ENCODE peak calls at places on chromosomes 16 and 17, in four cellular contexts. One of them, this sample, is unnamed.

GRCh38 chr16:10040136-10041080 is 141.8 kb downstream of the GRIN2A start:
- DNase-seq in colonic mucosa: no peak
- DNase-seq in Panc1: no peak
- DNase-seq in ascending aorta: no peak
- DNase-seq in this sample: no peak

GRCh38 chr17:48552453-48553189 is 7.7 kb upstream of the HOXB2 start:
- DNase-seq in colonic mucosa: no peak
- DNase-seq in Panc1: no peak
- DNase-seq in ascending aorta: no peak
- DNase-seq in this sample: no peak

GRCh38 chr17:78653382-78653781 is 76.2 kb upstream of the DNAH17 start:
- DNase-seq in colonic mucosa: no peak
- DNase-seq in Panc1: no peak
- DNase-seq in ascending aorta: no peak
- DNase-seq in this sample: no peak

GRCh38 chr17:68865584-68865983 is 89.6 kb downstream of the ABCA8 start:
- DNase-seq in colonic mucosa: no peak
- DNase-seq in Panc1: no peak
- DNase-seq in ascending aorta: no peak
- DNase-seq in this sample: no peak

GRCh38 chr16:673399-673991 is 2.0 kb upstream of the RHBDL1 start:
- DNase-seq in colonic mucosa: no peak
- DNase-seq in Panc1: no peak
- DNase-seq in ascending aorta: no peak
- DNase-seq in this sample: no peak

GRCh38 chr16:85004587-85005205 is 6.6 kb downstream of the ZDHHC7 start:
- DNase-seq in colonic mucosa: no peak
- DNase-seq in Panc1: no peak
- DNase-seq in ascending aorta: peak
- DNase-seq in this sample: no peak

GRCh38 chr16:4443986-4444385 is 18.3 kb downstream of the DNAJA3 start:
- DNase-seq in colonic mucosa: no peak
- DNase-seq in Panc1: no peak
- DNase-seq in ascending aorta: no peak
- DNase-seq in this sample: no peak

GRCh38 chr16:30570621-30571443 is 682 bp downstream of the ZNF688 start:
- DNase-seq in colonic mucosa: no peak
- DNase-seq in Panc1: no peak
- DNase-seq in ascending aorta: no peak
- DNase-seq in this sample: no peak

GRCh38 chr16:85271198-85271597 is 158.9 kb upstream of the CIBAR2 start:
- DNase-seq in colonic mucosa: no peak
- DNase-seq in Panc1: no peak
- DNase-seq in ascending aorta: no peak
- DNase-seq in this sample: no peak

GRCh38 chr16:9091867-9092281 is 430 bp downstream of the HAPSTR1 start:
- DNase-seq in colonic mucosa: peak
- DNase-seq in Panc1: no peak
- DNase-seq in ascending aorta: peak
- DNase-seq in this sample: peak

GRCh38 chr17:13287226-13287625 is 269.4 kb upstream of the ELAC2 start:
- DNase-seq in colonic mucosa: no peak
- DNase-seq in Panc1: no peak
- DNase-seq in ascending aorta: no peak
- DNase-seq in this sample: no peak

GRCh38 chr17:68302066-68302564 is 10.8 kb downstream of the ARSG start:
- DNase-seq in colonic mucosa: no peak
- DNase-seq in Panc1: no peak
- DNase-seq in ascending aorta: no peak
- DNase-seq in this sample: no peak

GRCh38 chr16:3150346-3151218 is 15.8 kb downstream of the ZNF213 start:
- DNase-seq in colonic mucosa: peak
- DNase-seq in Panc1: peak
- DNase-seq in ascending aorta: peak
- DNase-seq in this sample: peak

GRCh38 chr16:57301126-57301817 is 16.8 kb upstream of the PLLP start:
- DNase-seq in colonic mucosa: peak
- DNase-seq in Panc1: no peak
- DNase-seq in ascending aorta: peak
- DNase-seq in this sample: no peak

GRCh38 chr16:82761858-82762257 is 135.1 kb downstream of the CDH13 start:
- DNase-seq in colonic mucosa: no peak
- DNase-seq in Panc1: no peak
- DNase-seq in ascending aorta: no peak
- DNase-seq in this sample: no peak

GRCh38 chr17:43155666-43156065 is 15.3 kb upstream of the NBR1 start:
- DNase-seq in colonic mucosa: no peak
- DNase-seq in Panc1: no peak
- DNase-seq in ascending aorta: no peak
- DNase-seq in this sample: no peak

GRCh38 chr16:62041401-62041800 is 5.2 kb upstream of the CDH8 start:
- DNase-seq in colonic mucosa: no peak
- DNase-seq in Panc1: no peak
- DNase-seq in ascending aorta: no peak
- DNase-seq in this sample: no peak

GRCh38 chr17:38418069-38418692 is 10.1 kb upstream of the ARHGAP23 start:
- DNase-seq in colonic mucosa: no peak
- DNase-seq in Panc1: no peak
- DNase-seq in ascending aorta: no peak
- DNase-seq in this sample: no peak

GRCh38 chr17:70521821-70522256 is 352.5 kb downstream of the KCNJ2 start:
- DNase-seq in colonic mucosa: peak
- DNase-seq in Panc1: no peak
- DNase-seq in ascending aorta: no peak
- DNase-seq in this sample: peak

GRCh38 chr17:72424505-72425117 is 303.8 kb downstream of the SOX9 start:
- DNase-seq in colonic mucosa: no peak
- DNase-seq in Panc1: no peak
- DNase-seq in ascending aorta: no peak
- DNase-seq in this sample: no peak

GRCh38 chr17:79836952-79837887 is 2.0 kb downstream of the CBX4 start:
- DNase-seq in colonic mucosa: peak
- DNase-seq in Panc1: no peak
- DNase-seq in ascending aorta: no peak
- DNase-seq in this sample: peak
- H3K27ac ChIP-seq in colonic mucosa: peak
- H3K27ac ChIP-seq in Panc1: peak
- H3K27ac ChIP-seq in ascending aorta: no peak
- H3K27ac ChIP-seq in this sample: peak

GRCh38 chr16:17159616-17160015 is 311.1 kb downstream of the XYLT1 start:
- DNase-seq in colonic mucosa: no peak
- DNase-seq in Panc1: no peak
- DNase-seq in ascending aorta: no peak
- DNase-seq in this sample: no peak

GRCh38 chr16:17166095-17166494 is 304.7 kb downstream of the XYLT1 start:
- DNase-seq in colonic mucosa: no peak
- DNase-seq in Panc1: no peak
- DNase-seq in ascending aorta: no peak
- DNase-seq in this sample: no peak

GRCh38 chr16:17161034-17161433 is 309.7 kb downstream of the XYLT1 start:
- DNase-seq in colonic mucosa: no peak
- DNase-seq in Panc1: no peak
- DNase-seq in ascending aorta: no peak
- DNase-seq in this sample: no peak

GRCh38 chr16:17160285-17160854 is 310.4 kb downstream of the XYLT1 start:
- DNase-seq in colonic mucosa: no peak
- DNase-seq in Panc1: no peak
- DNase-seq in ascending aorta: no peak
- DNase-seq in this sample: no peak

DNA sequence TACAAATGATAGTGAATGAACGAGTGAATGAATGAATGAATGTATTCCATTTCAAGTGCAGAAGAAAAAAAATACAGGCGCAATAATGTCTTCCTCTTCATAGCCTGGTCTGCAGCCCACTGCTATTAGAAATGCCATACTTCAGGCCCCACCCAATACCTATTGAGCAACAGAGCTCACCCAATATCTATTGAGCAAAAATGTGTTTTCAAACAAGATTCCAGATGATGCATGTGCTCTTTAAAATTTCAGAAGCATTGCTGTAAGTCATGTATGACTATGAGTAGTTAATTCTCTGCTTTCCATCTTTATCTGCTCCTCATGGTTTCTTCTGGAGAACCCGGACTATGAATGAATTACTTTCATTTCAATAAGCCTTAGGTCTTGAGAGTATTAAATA is 308.2 kb downstream of the XYLT1 start:
- DNase-seq in colonic mucosa: no peak
- DNase-seq in Panc1: no peak
- DNase-seq in ascending aorta: no peak
- DNase-seq in this sample: no peak
- H3K27ac ChIP-seq in colonic mucosa: no peak
- H3K27ac ChIP-seq in Panc1: no peak
- H3K27ac ChIP-seq in ascending aorta: no peak
- H3K27ac ChIP-seq in this sample: no peak

DNA sequence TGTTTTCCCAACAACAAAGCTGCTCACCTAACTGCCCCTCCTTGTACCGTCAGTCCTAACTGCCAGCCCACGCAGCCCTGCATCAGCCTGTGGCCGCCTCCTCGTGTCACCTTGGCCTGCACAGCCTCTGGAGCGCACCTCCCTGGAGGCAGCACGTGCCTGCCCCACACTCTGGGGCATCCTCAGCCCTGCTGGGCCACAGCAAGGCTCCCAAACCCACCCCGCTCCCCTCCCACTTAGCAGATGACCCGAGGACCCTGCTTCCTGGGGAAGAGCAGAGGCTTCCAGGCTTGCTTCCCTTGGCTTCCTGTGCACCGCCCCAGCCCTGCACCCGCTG is 114.8 kb downstream of the MGAT5B start:
- DNase-seq in colonic mucosa: no peak
- DNase-seq in Panc1: no peak
- DNase-seq in ascending aorta: no peak
- DNase-seq in this sample: no peak
- H3K27ac ChIP-seq in colonic mucosa: no peak
- H3K27ac ChIP-seq in Panc1: no peak
- H3K27ac ChIP-seq in ascending aorta: no peak
- H3K27ac ChIP-seq in this sample: no peak

DNA sequence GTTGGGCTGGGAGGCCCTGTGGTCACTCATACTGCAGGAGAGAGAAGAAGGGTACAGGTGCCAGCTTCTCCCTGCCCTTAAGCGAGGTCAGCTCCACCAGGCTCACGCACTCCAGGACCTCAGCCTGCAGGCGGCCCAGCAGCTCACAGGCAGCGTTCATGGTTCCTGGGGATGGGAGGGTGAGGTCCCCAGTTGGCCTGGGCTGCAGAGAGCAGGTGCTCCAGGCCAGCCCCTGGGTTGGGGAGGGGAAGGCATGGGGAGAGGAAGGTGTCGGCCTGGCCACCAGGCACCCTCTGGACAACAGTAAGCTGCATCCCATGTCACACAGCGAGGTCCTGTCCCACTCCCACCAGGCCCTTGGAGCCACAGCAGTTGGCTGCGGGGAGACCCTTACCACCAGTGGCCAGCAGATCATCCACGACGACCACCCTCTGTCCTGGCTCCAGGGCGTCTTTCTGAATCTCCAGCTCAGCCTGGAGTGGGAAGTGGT is 2.0 kb downstream of the APRT start:
- DNase-seq in colonic mucosa: no peak
- DNase-seq in Panc1: no peak
- DNase-seq in ascending aorta: no peak
- DNase-seq in this sample: no peak
- H3K27ac ChIP-seq in colonic mucosa: no peak
- H3K27ac ChIP-seq in Panc1: peak
- H3K27ac ChIP-seq in ascending aorta: peak
- H3K27ac ChIP-seq in this sample: no peak